ENCODE peak calls at places on chromosomes 6 and 20, in nine cellular contexts. One of them, this sample, is unnamed.

GRCh38 chr6:106092279-106092678 is 6.1 kb downstream of the PRDM1 start:
- DNase-seq in NCI-H524: no peak
- DNase-seq in lower leg skin: no peak
- DNase-seq in nephron progenitor cell: no peak
- DNase-seq in endothelial cell: no peak
- DNase-seq in GOT3: no peak
- DNase-seq in stimulated activated naive B cell treated with anti-CD40 and anti-IgM and Interleukin-4, amounts not matched to agents 10 μg/mL and 1 μg/mL and 100 μg/mL, for 72 hours: no peak
- DNase-seq in stimulated activated CD4-positive, alpha-beta T cell treated with anti-CD3 and anti-CD28 coated beads, Interleukin-4, amount 100 ng/mL, for 1 hour: no peak
- DNase-seq in thoracic aorta: no peak
- DNase-seq in this sample: no peak

GRCh38 chr6:71419217-71419953 is 130.8 kb downstream of the OGFRL1 start:
- DNase-seq in NCI-H524: no peak
- DNase-seq in lower leg skin: no peak
- DNase-seq in nephron progenitor cell: peak
- DNase-seq in endothelial cell: no peak
- DNase-seq in GOT3: no peak
- DNase-seq in stimulated activated naive B cell treated with anti-CD40 and anti-IgM and Interleukin-4, amounts not matched to agents 10 μg/mL and 1 μg/mL and 100 μg/mL, for 72 hours: no peak
- DNase-seq in stimulated activated CD4-positive, alpha-beta T cell treated with anti-CD3 and anti-CD28 coated beads, Interleukin-4, amount 100 ng/mL, for 1 hour: no peak
- DNase-seq in thoracic aorta: no peak
- DNase-seq in this sample: no peak

GRCh38 chr6:73079611-73079955 is 145.7 kb downstream of the KHDC1L start:
- DNase-seq in NCI-H524: no peak
- DNase-seq in lower leg skin: no peak
- DNase-seq in nephron progenitor cell: no peak
- DNase-seq in endothelial cell: no peak
- DNase-seq in GOT3: no peak
- DNase-seq in stimulated activated naive B cell treated with anti-CD40 and anti-IgM and Interleukin-4, amounts not matched to agents 10 μg/mL and 1 μg/mL and 100 μg/mL, for 72 hours: no peak
- DNase-seq in stimulated activated CD4-positive, alpha-beta T cell treated with anti-CD3 and anti-CD28 coated beads, Interleukin-4, amount 100 ng/mL, for 1 hour: no peak
- DNase-seq in thoracic aorta: no peak
- DNase-seq in this sample: no peak

GRCh38 chr6:41214559-41215238 is 13.4 kb upstream of the TREML4 start:
- DNase-seq in NCI-H524: no peak
- DNase-seq in lower leg skin: peak
- DNase-seq in nephron progenitor cell: no peak
- DNase-seq in endothelial cell: no peak
- DNase-seq in GOT3: no peak
- DNase-seq in stimulated activated naive B cell treated with anti-CD40 and anti-IgM and Interleukin-4, amounts not matched to agents 10 μg/mL and 1 μg/mL and 100 μg/mL, for 72 hours: no peak
- DNase-seq in stimulated activated CD4-positive, alpha-beta T cell treated with anti-CD3 and anti-CD28 coated beads, Interleukin-4, amount 100 ng/mL, for 1 hour: no peak
- DNase-seq in thoracic aorta: no peak
- DNase-seq in this sample: no peak

GRCh38 chr6:109322825-109323580 is 59.3 kb downstream of the CD164 start:
- DNase-seq in NCI-H524: no peak
- DNase-seq in lower leg skin: no peak
- DNase-seq in nephron progenitor cell: no peak
- DNase-seq in endothelial cell: no peak
- DNase-seq in GOT3: no peak
- DNase-seq in stimulated activated naive B cell treated with anti-CD40 and anti-IgM and Interleukin-4, amounts not matched to agents 10 μg/mL and 1 μg/mL and 100 μg/mL, for 72 hours: peak
- DNase-seq in stimulated activated CD4-positive, alpha-beta T cell treated with anti-CD3 and anti-CD28 coated beads, Interleukin-4, amount 100 ng/mL, for 1 hour: no peak
- DNase-seq in thoracic aorta: peak
- DNase-seq in this sample: no peak

GRCh38 chr6:76043690-76044089 is 28.8 kb downstream of the IMPG1 start:
- DNase-seq in NCI-H524: no peak
- DNase-seq in lower leg skin: no peak
- DNase-seq in nephron progenitor cell: no peak
- DNase-seq in endothelial cell: no peak
- DNase-seq in GOT3: no peak
- DNase-seq in stimulated activated naive B cell treated with anti-CD40 and anti-IgM and Interleukin-4, amounts not matched to agents 10 μg/mL and 1 μg/mL and 100 μg/mL, for 72 hours: no peak
- DNase-seq in stimulated activated CD4-positive, alpha-beta T cell treated with anti-CD3 and anti-CD28 coated beads, Interleukin-4, amount 100 ng/mL, for 1 hour: no peak
- DNase-seq in thoracic aorta: no peak
- DNase-seq in this sample: no peak

GRCh38 chr20:25310921-25311728 is 63.2 kb downstream of the PYGB start:
- DNase-seq in NCI-H524: no peak
- DNase-seq in lower leg skin: peak
- DNase-seq in nephron progenitor cell: no peak
- DNase-seq in endothelial cell: no peak
- DNase-seq in GOT3: no peak
- DNase-seq in stimulated activated naive B cell treated with anti-CD40 and anti-IgM and Interleukin-4, amounts not matched to agents 10 μg/mL and 1 μg/mL and 100 μg/mL, for 72 hours: no peak
- DNase-seq in stimulated activated CD4-positive, alpha-beta T cell treated with anti-CD3 and anti-CD28 coated beads, Interleukin-4, amount 100 ng/mL, for 1 hour: no peak
- DNase-seq in thoracic aorta: no peak
- DNase-seq in this sample: no peak

GRCh38 chr20:52425253-52425652 is 233.7 kb upstream of the ZFP64 start:
- DNase-seq in NCI-H524: no peak
- DNase-seq in lower leg skin: no peak
- DNase-seq in nephron progenitor cell: no peak
- DNase-seq in endothelial cell: no peak
- DNase-seq in GOT3: no peak
- DNase-seq in stimulated activated naive B cell treated with anti-CD40 and anti-IgM and Interleukin-4, amounts not matched to agents 10 μg/mL and 1 μg/mL and 100 μg/mL, for 72 hours: no peak
- DNase-seq in stimulated activated CD4-positive, alpha-beta T cell treated with anti-CD3 and anti-CD28 coated beads, Interleukin-4, amount 100 ng/mL, for 1 hour: no peak
- DNase-seq in thoracic aorta: no peak
- DNase-seq in this sample: no peak

GRCh38 chr6:133707456-133707855 is 181.5 kb upstream of the TCF21 start:
- DNase-seq in NCI-H524: peak
- DNase-seq in lower leg skin: no peak
- DNase-seq in nephron progenitor cell: no peak
- DNase-seq in endothelial cell: no peak
- DNase-seq in GOT3: no peak
- DNase-seq in stimulated activated naive B cell treated with anti-CD40 and anti-IgM and Interleukin-4, amounts not matched to agents 10 μg/mL and 1 μg/mL and 100 μg/mL, for 72 hours: no peak
- DNase-seq in stimulated activated CD4-positive, alpha-beta T cell treated with anti-CD3 and anti-CD28 coated beads, Interleukin-4, amount 100 ng/mL, for 1 hour: no peak
- DNase-seq in thoracic aorta: no peak
- DNase-seq in this sample: no peak

GRCh38 chr20:23331951-23332350 is 18.6 kb upstream of the NXT1 start:
- DNase-seq in NCI-H524: no peak
- DNase-seq in lower leg skin: no peak
- DNase-seq in nephron progenitor cell: no peak
- DNase-seq in endothelial cell: no peak
- DNase-seq in GOT3: no peak
- DNase-seq in stimulated activated naive B cell treated with anti-CD40 and anti-IgM and Interleukin-4, amounts not matched to agents 10 μg/mL and 1 μg/mL and 100 μg/mL, for 72 hours: no peak
- DNase-seq in stimulated activated CD4-positive, alpha-beta T cell treated with anti-CD3 and anti-CD28 coated beads, Interleukin-4, amount 100 ng/mL, for 1 hour: no peak
- DNase-seq in thoracic aorta: no peak
- DNase-seq in this sample: no peak

GRCh38 chr20:46049190-46049589 is 20.2 kb downstream of the SLC12A5 start:
- DNase-seq in NCI-H524: no peak
- DNase-seq in lower leg skin: no peak
- DNase-seq in nephron progenitor cell: no peak
- DNase-seq in endothelial cell: no peak
- DNase-seq in GOT3: no peak
- DNase-seq in stimulated activated naive B cell treated with anti-CD40 and anti-IgM and Interleukin-4, amounts not matched to agents 10 μg/mL and 1 μg/mL and 100 μg/mL, for 72 hours: no peak
- DNase-seq in stimulated activated CD4-positive, alpha-beta T cell treated with anti-CD3 and anti-CD28 coated beads, Interleukin-4, amount 100 ng/mL, for 1 hour: no peak
- DNase-seq in thoracic aorta: no peak
- DNase-seq in this sample: no peak

GRCh38 chr6:27678449-27678848 is 205.5 kb upstream of the ZNF184 start:
- DNase-seq in NCI-H524: no peak
- DNase-seq in lower leg skin: no peak
- DNase-seq in nephron progenitor cell: no peak
- DNase-seq in endothelial cell: no peak
- DNase-seq in GOT3: no peak
- DNase-seq in stimulated activated naive B cell treated with anti-CD40 and anti-IgM and Interleukin-4, amounts not matched to agents 10 μg/mL and 1 μg/mL and 100 μg/mL, for 72 hours: no peak
- DNase-seq in stimulated activated CD4-positive, alpha-beta T cell treated with anti-CD3 and anti-CD28 coated beads, Interleukin-4, amount 100 ng/mL, for 1 hour: no peak
- DNase-seq in thoracic aorta: no peak
- DNase-seq in this sample: no peak

GRCh38 chr6:141753180-141753579 is 379.5 kb upstream of the GJE1 start:
- DNase-seq in NCI-H524: no peak
- DNase-seq in lower leg skin: no peak
- DNase-seq in nephron progenitor cell: no peak
- DNase-seq in endothelial cell: no peak
- DNase-seq in GOT3: no peak
- DNase-seq in stimulated activated naive B cell treated with anti-CD40 and anti-IgM and Interleukin-4, amounts not matched to agents 10 μg/mL and 1 μg/mL and 100 μg/mL, for 72 hours: no peak
- DNase-seq in stimulated activated CD4-positive, alpha-beta T cell treated with anti-CD3 and anti-CD28 coated beads, Interleukin-4, amount 100 ng/mL, for 1 hour: no peak
- DNase-seq in thoracic aorta: no peak
- DNase-seq in this sample: no peak

GRCh38 chr6:20211037-20211940 is 980 bp downstream of the MBOAT1 start:
- DNase-seq in NCI-H524: no peak
- DNase-seq in lower leg skin: no peak
- DNase-seq in nephron progenitor cell: no peak
- DNase-seq in endothelial cell: no peak
- DNase-seq in GOT3: no peak
- DNase-seq in stimulated activated naive B cell treated with anti-CD40 and anti-IgM and Interleukin-4, amounts not matched to agents 10 μg/mL and 1 μg/mL and 100 μg/mL, for 72 hours: no peak
- DNase-seq in stimulated activated CD4-positive, alpha-beta T cell treated with anti-CD3 and anti-CD28 coated beads, Interleukin-4, amount 100 ng/mL, for 1 hour: no peak
- DNase-seq in thoracic aorta: no peak
- DNase-seq in this sample: peak

GRCh38 chr6:15509335-15509933 is 153.4 kb downstream of the DTNBP1 start:
- DNase-seq in NCI-H524: no peak
- DNase-seq in lower leg skin: no peak
- DNase-seq in nephron progenitor cell: no peak
- DNase-seq in endothelial cell: no peak
- DNase-seq in GOT3: no peak
- DNase-seq in stimulated activated naive B cell treated with anti-CD40 and anti-IgM and Interleukin-4, amounts not matched to agents 10 μg/mL and 1 μg/mL and 100 μg/mL, for 72 hours: no peak
- DNase-seq in stimulated activated CD4-positive, alpha-beta T cell treated with anti-CD3 and anti-CD28 coated beads, Interleukin-4, amount 100 ng/mL, for 1 hour: no peak
- DNase-seq in thoracic aorta: no peak
- DNase-seq in this sample: no peak

GRCh38 chr6:113756290-113756665 is 100.9 kb upstream of the MARCKS start:
- DNase-seq in NCI-H524: no peak
- DNase-seq in lower leg skin: no peak
- DNase-seq in nephron progenitor cell: no peak
- DNase-seq in endothelial cell: no peak
- DNase-seq in GOT3: no peak
- DNase-seq in stimulated activated naive B cell treated with anti-CD40 and anti-IgM and Interleukin-4, amounts not matched to agents 10 μg/mL and 1 μg/mL and 100 μg/mL, for 72 hours: no peak
- DNase-seq in stimulated activated CD4-positive, alpha-beta T cell treated with anti-CD3 and anti-CD28 coated beads, Interleukin-4, amount 100 ng/mL, for 1 hour: no peak
- DNase-seq in thoracic aorta: no peak
- DNase-seq in this sample: no peak

GRCh38 chr6:158233214-158233795 is 65.2 kb downstream of the GTF2H5 start:
- DNase-seq in NCI-H524: peak
- DNase-seq in lower leg skin: no peak
- DNase-seq in nephron progenitor cell: peak
- DNase-seq in endothelial cell: no peak
- DNase-seq in GOT3: no peak
- DNase-seq in stimulated activated naive B cell treated with anti-CD40 and anti-IgM and Interleukin-4, amounts not matched to agents 10 μg/mL and 1 μg/mL and 100 μg/mL, for 72 hours: no peak
- DNase-seq in stimulated activated CD4-positive, alpha-beta T cell treated with anti-CD3 and anti-CD28 coated beads, Interleukin-4, amount 100 ng/mL, for 1 hour: no peak
- DNase-seq in thoracic aorta: no peak
- DNase-seq in this sample: peak